ENCODE peak calls at places on chromosomes 13 and 19, in four cellular contexts. One of them, this sample, is unnamed.

GRCh38 chr19:28847468-28847867 is 365.5 kb downstream of the UQCRFS1 start:
- DNase-seq in NCI-H1694 treated with DMSO at 0.1 percent for 48 hours: no peak
- DNase-seq in ascending aorta: no peak
- DNase-seq in osteocyte: no peak
- DNase-seq in this sample: no peak

GRCh38 chr13:43784491-43784890 is 2.3 kb downstream of the ENOX1 start:
- DNase-seq in NCI-H1694 treated with DMSO at 0.1 percent for 48 hours: no peak
- DNase-seq in ascending aorta: no peak
- DNase-seq in osteocyte: no peak
- DNase-seq in this sample: no peak

GRCh38 chr19:49338691-49339363 is 3.6 kb downstream of the CD37 start:
- DNase-seq in NCI-H1694 treated with DMSO at 0.1 percent for 48 hours: no peak
- DNase-seq in ascending aorta: no peak
- DNase-seq in osteocyte: no peak
- DNase-seq in this sample: peak

GRCh38 chr19:49142866-49143335 is 12.3 kb downstream of the HRC start:
- DNase-seq in NCI-H1694 treated with DMSO at 0.1 percent for 48 hours: peak
- DNase-seq in ascending aorta: peak
- DNase-seq in osteocyte: peak
- DNase-seq in this sample: peak

GRCh38 chr13:30884543-30884942 is 21.5 kb upstream of the MEDAG start:
- DNase-seq in NCI-H1694 treated with DMSO at 0.1 percent for 48 hours: no peak
- DNase-seq in ascending aorta: no peak
- DNase-seq in osteocyte: peak
- DNase-seq in this sample: no peak

GRCh38 chr13:32650705-32651311 is 64.6 kb downstream of the PDS5B start:
- DNase-seq in NCI-H1694 treated with DMSO at 0.1 percent for 48 hours: peak
- DNase-seq in ascending aorta: no peak
- DNase-seq in osteocyte: no peak
- DNase-seq in this sample: no peak

GRCh38 chr13:34258646-34259386 is 440.9 kb downstream of the RFC3 start:
- DNase-seq in NCI-H1694 treated with DMSO at 0.1 percent for 48 hours: no peak
- DNase-seq in ascending aorta: no peak
- DNase-seq in osteocyte: no peak
- DNase-seq in this sample: no peak

GRCh38 chr19:330503-330902 is 14.1 kb downstream of the MIER2 start:
- DNase-seq in NCI-H1694 treated with DMSO at 0.1 percent for 48 hours: no peak
- DNase-seq in ascending aorta: no peak
- DNase-seq in osteocyte: peak
- DNase-seq in this sample: no peak

GRCh38 chr13:44573071-44573470 is 3.1 kb downstream of the TSC22D1 start:
- DNase-seq in NCI-H1694 treated with DMSO at 0.1 percent for 48 hours: no peak
- DNase-seq in ascending aorta: no peak
- DNase-seq in osteocyte: peak
- DNase-seq in this sample: no peak

GRCh38 chr13:67374391-67374790 is 144.3 kb upstream of the PCDH9 start:
- DNase-seq in NCI-H1694 treated with DMSO at 0.1 percent for 48 hours: no peak
- DNase-seq in ascending aorta: no peak
- DNase-seq in osteocyte: no peak
- DNase-seq in this sample: no peak

GRCh38 chr19:1734328-1734966 is 18.9 kb upstream of the ONECUT3 start:
- DNase-seq in NCI-H1694 treated with DMSO at 0.1 percent for 48 hours: no peak
- DNase-seq in ascending aorta: no peak
- DNase-seq in osteocyte: no peak
- DNase-seq in this sample: no peak

GRCh38 chr13:47039106-47039505 is 142.3 kb upstream of the HTR2A start:
- DNase-seq in NCI-H1694 treated with DMSO at 0.1 percent for 48 hours: no peak
- DNase-seq in ascending aorta: no peak
- DNase-seq in osteocyte: no peak
- DNase-seq in this sample: no peak

GRCh38 chr13:48110930-48111721 is 16.2 kb upstream of the MED4 start:
- DNase-seq in NCI-H1694 treated with DMSO at 0.1 percent for 48 hours: no peak
- DNase-seq in ascending aorta: no peak
- DNase-seq in osteocyte: no peak
- DNase-seq in this sample: no peak

GRCh38 chr13:76812971-76813691 is 73.1 kb downstream of the KCTD12 start:
- DNase-seq in NCI-H1694 treated with DMSO at 0.1 percent for 48 hours: no peak
- DNase-seq in ascending aorta: peak
- DNase-seq in osteocyte: no peak
- DNase-seq in this sample: peak

GRCh38 chr13:107466326-107466725 is 749.0 kb downstream of the LIG4 start:
- DNase-seq in NCI-H1694 treated with DMSO at 0.1 percent for 48 hours: no peak
- DNase-seq in ascending aorta: no peak
- DNase-seq in osteocyte: no peak
- DNase-seq in this sample: no peak

GRCh38 chr13:112066624-112067004 is 335 bp upstream of the SOX1 start:
- DNase-seq in NCI-H1694 treated with DMSO at 0.1 percent for 48 hours: no peak
- DNase-seq in ascending aorta: no peak
- DNase-seq in osteocyte: no peak
- DNase-seq in this sample: no peak

GRCh38 chr19:51431124-51431523 is 13.7 kb upstream of the SIGLEC10 start:
- DNase-seq in NCI-H1694 treated with DMSO at 0.1 percent for 48 hours: no peak
- DNase-seq in ascending aorta: no peak
- DNase-seq in osteocyte: no peak
- DNase-seq in this sample: no peak

GRCh38 chr19:37933965-37934364 is 27.0 kb downstream of the SIPA1L3 start:
- DNase-seq in NCI-H1694 treated with DMSO at 0.1 percent for 48 hours: peak
- DNase-seq in ascending aorta: no peak
- DNase-seq in osteocyte: no peak
- DNase-seq in this sample: no peak

GRCh38 chr19:29450306-29450705 is 75.5 kb upstream of the VSTM2B start:
- DNase-seq in NCI-H1694 treated with DMSO at 0.1 percent for 48 hours: no peak
- DNase-seq in ascending aorta: no peak
- DNase-seq in osteocyte: peak
- DNase-seq in this sample: no peak

GRCh38 chr13:96020155-96020575 is 33.0 kb downstream of the UGGT2 start:
- DNase-seq in NCI-H1694 treated with DMSO at 0.1 percent for 48 hours: peak
- DNase-seq in ascending aorta: no peak
- DNase-seq in osteocyte: no peak
- DNase-seq in this sample: no peak

GRCh38 chr13:80755925-80756324 is 415.0 kb upstream of the SPRY2 start:
- DNase-seq in NCI-H1694 treated with DMSO at 0.1 percent for 48 hours: peak
- DNase-seq in ascending aorta: no peak
- DNase-seq in osteocyte: no peak
- DNase-seq in this sample: no peak

GRCh38 chr19:54464044-54464623 is 556 bp upstream of the LENG9 start:
- DNase-seq in NCI-H1694 treated with DMSO at 0.1 percent for 48 hours: peak
- DNase-seq in ascending aorta: peak
- DNase-seq in osteocyte: no peak
- DNase-seq in this sample: peak

GRCh38 chr13:85040176-85040660 is 759.0 kb downstream of the SLITRK6 start:
- DNase-seq in NCI-H1694 treated with DMSO at 0.1 percent for 48 hours: no peak
- DNase-seq in ascending aorta: no peak
- DNase-seq in osteocyte: no peak
- DNase-seq in this sample: no peak

GRCh38 chr19:44260343-44260681 is 626 bp downstream of the ZNF233 start:
- DNase-seq in NCI-H1694 treated with DMSO at 0.1 percent for 48 hours: no peak
- DNase-seq in ascending aorta: no peak
- DNase-seq in osteocyte: no peak
- DNase-seq in this sample: no peak

GRCh38 chr13:60574706-60575105 is 177.7 kb downstream of the TDRD3 start:
- DNase-seq in NCI-H1694 treated with DMSO at 0.1 percent for 48 hours: no peak
- DNase-seq in ascending aorta: no peak
- DNase-seq in osteocyte: no peak
- DNase-seq in this sample: no peak

GRCh38 chr13:45368571-45368970 is 27.6 kb upstream of the TPT1 start:
- DNase-seq in NCI-H1694 treated with DMSO at 0.1 percent for 48 hours: no peak
- DNase-seq in ascending aorta: no peak
- DNase-seq in osteocyte: no peak
- DNase-seq in this sample: no peak

GRCh38 chr13:25375727-25376358 is 4.1 kb downstream of the ATP8A2 start:
- DNase-seq in NCI-H1694 treated with DMSO at 0.1 percent for 48 hours: peak
- DNase-seq in ascending aorta: no peak
- DNase-seq in osteocyte: no peak
- DNase-seq in this sample: no peak

GRCh38 chr13:33251131-33251629 is 34.4 kb downstream of the STARD13 start:
- DNase-seq in NCI-H1694 treated with DMSO at 0.1 percent for 48 hours: peak
- DNase-seq in ascending aorta: no peak
- DNase-seq in osteocyte: no peak
- DNase-seq in this sample: no peak

GRCh38 chr19:49758292-49758691 is 4.8 kb downstream of the TSKS start:
- DNase-seq in NCI-H1694 treated with DMSO at 0.1 percent for 48 hours: no peak
- DNase-seq in ascending aorta: no peak
- DNase-seq in osteocyte: no peak
- DNase-seq in this sample: no peak

GRCh38 chr13:39047560-39047959 is 9.3 kb downstream of the NHLRC3 start:
- DNase-seq in NCI-H1694 treated with DMSO at 0.1 percent for 48 hours: no peak
- DNase-seq in ascending aorta: no peak
- DNase-seq in osteocyte: no peak
- DNase-seq in this sample: no peak

GRCh38 chr13:113489549-113490495 is 689 bp downstream of the DCUN1D2 start:
- DNase-seq in NCI-H1694 treated with DMSO at 0.1 percent for 48 hours: no peak
- DNase-seq in ascending aorta: no peak
- DNase-seq in osteocyte: peak
- DNase-seq in this sample: peak

GRCh38 chr13:113855012-113855921 is 8.6 kb downstream of the GAS6 start:
- DNase-seq in NCI-H1694 treated with DMSO at 0.1 percent for 48 hours: no peak
- DNase-seq in ascending aorta: no peak
- DNase-seq in osteocyte: no peak
- DNase-seq in this sample: peak

GRCh38 chr13:42094641-42095040 is 46.2 kb downstream of the DGKH start:
- DNase-seq in NCI-H1694 treated with DMSO at 0.1 percent for 48 hours: no peak
- DNase-seq in ascending aorta: no peak
- DNase-seq in osteocyte: no peak
- DNase-seq in this sample: no peak

GRCh38 chr13:109812375-109812774 is 26.0 kb upstream of the IRS2 start:
- DNase-seq in NCI-H1694 treated with DMSO at 0.1 percent for 48 hours: no peak
- DNase-seq in ascending aorta: no peak
- DNase-seq in osteocyte: no peak
- DNase-seq in this sample: no peak

GRCh38 chr19:41546386-41546789 is 29.6 kb upstream of the CEACAM21 start:
- DNase-seq in NCI-H1694 treated with DMSO at 0.1 percent for 48 hours: no peak
- DNase-seq in ascending aorta: no peak
- DNase-seq in osteocyte: no peak
- DNase-seq in this sample: no peak

This sample was measured in tibial artery.